ENCODE peak calls at places on chromosomes 11 and 22, in eight cellular contexts. One of them, this sample, is unnamed.

GRCh38 chr11:17129003-17129402 is 51.5 kb upstream of the RPS13 start:
- DNase-seq in activated naive CD4-positive, alpha-beta T cell: no peak
- DNase-seq in fibroblast of villous mesenchyme: no peak
- DNase-seq in T-cell: no peak
- DNase-seq in body of pancreas: no peak
- DNase-seq in aorta: no peak
- DNase-seq in NCI-H1048: no peak
- DNase-seq in A172: peak
- DNase-seq in this sample: no peak

GRCh38 chr11:70901951-70902521 is 350.3 kb downstream of the SHANK2 start:
- DNase-seq in T-cell: no peak
- DNase-seq in NCI-H1048: no peak
- DNase-seq in activated naive CD4-positive, alpha-beta T cell: no peak
- DNase-seq in A172: no peak
- DNase-seq in fibroblast of villous mesenchyme: peak
- DNase-seq in aorta: no peak
- DNase-seq in body of pancreas: no peak
- DNase-seq in this sample: no peak

GRCh38 chr22:44147036-44147645 is 33.6 kb upstream of the PARVG start:
- DNase-seq in fibroblast of villous mesenchyme: no peak
- DNase-seq in activated naive CD4-positive, alpha-beta T cell: no peak
- DNase-seq in NCI-H1048: no peak
- DNase-seq in A172: no peak
- DNase-seq in aorta: no peak
- DNase-seq in T-cell: no peak
- DNase-seq in body of pancreas: no peak
- DNase-seq in this sample: no peak

GRCh38 chr11:128616158-128616557 is 28.8 kb upstream of the ETS1 start:
- DNase-seq in fibroblast of villous mesenchyme: peak
- DNase-seq in body of pancreas: no peak
- DNase-seq in T-cell: no peak
- DNase-seq in aorta: no peak
- DNase-seq in A172: no peak
- DNase-seq in NCI-H1048: no peak
- DNase-seq in activated naive CD4-positive, alpha-beta T cell: no peak
- DNase-seq in this sample: no peak

GRCh38 chr11:75525433-75526191 is at the start of gene GDPD5:
- DNase-seq in fibroblast of villous mesenchyme: peak
- DNase-seq in activated naive CD4-positive, alpha-beta T cell: peak
- DNase-seq in T-cell: peak
- DNase-seq in NCI-H1048: peak
- DNase-seq in A172: peak
- DNase-seq in body of pancreas: peak
- DNase-seq in aorta: peak
- DNase-seq in this sample: peak

GRCh38 chr11:126755494-126755893 is 245.1 kb downstream of the KIRREL3 start:
- DNase-seq in activated naive CD4-positive, alpha-beta T cell: no peak
- DNase-seq in NCI-H1048: no peak
- DNase-seq in aorta: no peak
- DNase-seq in fibroblast of villous mesenchyme: no peak
- DNase-seq in body of pancreas: no peak
- DNase-seq in T-cell: no peak
- DNase-seq in A172: no peak
- DNase-seq in this sample: no peak

GRCh38 chr22:37212174-37212906 is at the start of gene SSTR3:
- DNase-seq in body of pancreas: peak
- DNase-seq in aorta: peak
- DNase-seq in NCI-H1048: no peak
- DNase-seq in activated naive CD4-positive, alpha-beta T cell: no peak
- DNase-seq in fibroblast of villous mesenchyme: no peak
- DNase-seq in T-cell: no peak
- DNase-seq in A172: no peak
- DNase-seq in this sample: no peak

GRCh38 chr11:86800076-86800955 is at the start of gene PRSS23:
- DNase-seq in T-cell: peak
- DNase-seq in fibroblast of villous mesenchyme: peak
- DNase-seq in body of pancreas: peak
- DNase-seq in activated naive CD4-positive, alpha-beta T cell: no peak
- DNase-seq in A172: no peak
- DNase-seq in NCI-H1048: peak
- DNase-seq in aorta: peak
- DNase-seq in this sample: peak

GRCh38 chr22:40637181-40638150 is 947 bp upstream of the MRTFA start:
- DNase-seq in A172: no peak
- DNase-seq in T-cell: peak
- DNase-seq in fibroblast of villous mesenchyme: no peak
- DNase-seq in activated naive CD4-positive, alpha-beta T cell: peak
- DNase-seq in body of pancreas: peak
- DNase-seq in NCI-H1048: no peak
- DNase-seq in aorta: peak
- DNase-seq in this sample: peak

GRCh38 chr11:2444301-2445106 is at the start of the genes KCNQ1 and TRPM5:
- DNase-seq in body of pancreas: peak
- DNase-seq in activated naive CD4-positive, alpha-beta T cell: peak
- DNase-seq in aorta: peak
- DNase-seq in A172: no peak
- DNase-seq in NCI-H1048: no peak
- DNase-seq in fibroblast of villous mesenchyme: no peak
- DNase-seq in T-cell: peak
- DNase-seq in this sample: peak

GRCh38 chr11:37657645-37658044 is 1059.6 kb upstream of the RAG2 start:
- DNase-seq in fibroblast of villous mesenchyme: no peak
- DNase-seq in body of pancreas: no peak
- DNase-seq in T-cell: no peak
- DNase-seq in activated naive CD4-positive, alpha-beta T cell: no peak
- DNase-seq in A172: no peak
- DNase-seq in NCI-H1048: no peak
- DNase-seq in aorta: no peak
- DNase-seq in this sample: no peak

GRCh38 chr22:19819911-19820879 is 34.5 kb downstream of the GNB1L start:
- DNase-seq in aorta: no peak
- DNase-seq in NCI-H1048: no peak
- DNase-seq in T-cell: no peak
- DNase-seq in body of pancreas: no peak
- DNase-seq in A172: no peak
- DNase-seq in fibroblast of villous mesenchyme: no peak
- DNase-seq in activated naive CD4-positive, alpha-beta T cell: no peak
- DNase-seq in this sample: peak

GRCh38 chr11:33701302-33701701 is 676 bp upstream of the C11orf91 start:
- DNase-seq in fibroblast of villous mesenchyme: peak
- DNase-seq in T-cell: no peak
- DNase-seq in aorta: no peak
- DNase-seq in NCI-H1048: no peak
- DNase-seq in activated naive CD4-positive, alpha-beta T cell: no peak
- DNase-seq in A172: peak
- DNase-seq in body of pancreas: no peak
- DNase-seq in this sample: no peak

GRCh38 chr11:76291576-76292526 is 85.5 kb upstream of the WNT11 start:
- DNase-seq in body of pancreas: no peak
- DNase-seq in NCI-H1048: no peak
- DNase-seq in T-cell: no peak
- DNase-seq in activated naive CD4-positive, alpha-beta T cell: no peak
- DNase-seq in fibroblast of villous mesenchyme: no peak
- DNase-seq in aorta: no peak
- DNase-seq in A172: peak
- DNase-seq in this sample: no peak

GRCh38 chr11:5689551-5689983 is at the start of gene TRIM22:
- DNase-seq in body of pancreas: peak
- DNase-seq in NCI-H1048: peak
- DNase-seq in A172: peak
- DNase-seq in fibroblast of villous mesenchyme: peak
- DNase-seq in T-cell: peak
- DNase-seq in activated naive CD4-positive, alpha-beta T cell: no peak
- DNase-seq in aorta: peak
- DNase-seq in this sample: no peak

GRCh38 chr11:92322225-92322624 is 97.6 kb downstream of the FAT3 start:
- DNase-seq in aorta: no peak
- DNase-seq in A172: peak
- DNase-seq in fibroblast of villous mesenchyme: peak
- DNase-seq in body of pancreas: no peak
- DNase-seq in NCI-H1048: no peak
- DNase-seq in T-cell: no peak
- DNase-seq in activated naive CD4-positive, alpha-beta T cell: no peak
- DNase-seq in this sample: no peak

GRCh38 chr11:117677729-117678310 is 119.2 kb downstream of the DSCAML1 start:
- DNase-seq in body of pancreas: no peak
- DNase-seq in activated naive CD4-positive, alpha-beta T cell: no peak
- DNase-seq in A172: no peak
- DNase-seq in NCI-H1048: no peak
- DNase-seq in T-cell: no peak
- DNase-seq in aorta: no peak
- DNase-seq in fibroblast of villous mesenchyme: no peak
- DNase-seq in this sample: no peak

GRCh38 chr11:95849087-95849825 is 59.0 kb downstream of the CEP57 start:
- DNase-seq in activated naive CD4-positive, alpha-beta T cell: no peak
- DNase-seq in fibroblast of villous mesenchyme: peak
- DNase-seq in A172: peak
- DNase-seq in body of pancreas: peak
- DNase-seq in aorta: peak
- DNase-seq in NCI-H1048: no peak
- DNase-seq in T-cell: peak
- DNase-seq in this sample: peak

GRCh38 chr22:40541300-40541699 is 95.2 kb downstream of the MRTFA start:
- DNase-seq in body of pancreas: no peak
- DNase-seq in fibroblast of villous mesenchyme: no peak
- DNase-seq in A172: no peak
- DNase-seq in NCI-H1048: no peak
- DNase-seq in activated naive CD4-positive, alpha-beta T cell: no peak
- DNase-seq in aorta: no peak
- DNase-seq in T-cell: no peak
- DNase-seq in this sample: no peak

GRCh38 chr22:32340437-32340836 is 17.2 kb upstream of the RFPL3 start:
- DNase-seq in aorta: no peak
- DNase-seq in fibroblast of villous mesenchyme: no peak
- DNase-seq in body of pancreas: no peak
- DNase-seq in NCI-H1048: no peak
- DNase-seq in A172: no peak
- DNase-seq in T-cell: no peak
- DNase-seq in activated naive CD4-positive, alpha-beta T cell: no peak
- DNase-seq in this sample: peak

GRCh38 chr11:15651033-15651432 is 536.3 kb downstream of the INSC start:
- DNase-seq in aorta: no peak
- DNase-seq in body of pancreas: no peak
- DNase-seq in fibroblast of villous mesenchyme: no peak
- DNase-seq in NCI-H1048: no peak
- DNase-seq in A172: no peak
- DNase-seq in activated naive CD4-positive, alpha-beta T cell: no peak
- DNase-seq in T-cell: no peak
- DNase-seq in this sample: no peak

GRCh38 chr11:88300888-88301477 is 36.6 kb downstream of the CTSC start:
- DNase-seq in T-cell: no peak
- DNase-seq in aorta: no peak
- DNase-seq in activated naive CD4-positive, alpha-beta T cell: no peak
- DNase-seq in A172: no peak
- DNase-seq in NCI-H1048: no peak
- DNase-seq in fibroblast of villous mesenchyme: no peak
- DNase-seq in body of pancreas: no peak
- DNase-seq in this sample: no peak

GRCh38 chr22:37169947-37170688 is 17.9 kb downstream of the C1QTNF6 start:
- DNase-seq in NCI-H1048: no peak
- DNase-seq in T-cell: no peak
- DNase-seq in activated naive CD4-positive, alpha-beta T cell: no peak
- DNase-seq in A172: no peak
- DNase-seq in body of pancreas: no peak
- DNase-seq in aorta: peak
- DNase-seq in fibroblast of villous mesenchyme: no peak
- DNase-seq in this sample: peak

GRCh38 chr11:130609121-130610035 is 160.9 kb downstream of the ADAMTS15 start:
- DNase-seq in aorta: peak
- DNase-seq in NCI-H1048: no peak
- DNase-seq in body of pancreas: peak
- DNase-seq in A172: no peak
- DNase-seq in fibroblast of villous mesenchyme: peak
- DNase-seq in activated naive CD4-positive, alpha-beta T cell: no peak
- DNase-seq in T-cell: no peak
- DNase-seq in this sample: no peak

GRCh38 chr11:60631939-60632338 is 67.5 kb upstream of the MS4A8 start:
- DNase-seq in activated naive CD4-positive, alpha-beta T cell: no peak
- DNase-seq in fibroblast of villous mesenchyme: no peak
- DNase-seq in aorta: no peak
- DNase-seq in body of pancreas: no peak
- DNase-seq in NCI-H1048: no peak
- DNase-seq in A172: no peak
- DNase-seq in T-cell: no peak
- DNase-seq in this sample: no peak

GRCh38 chr11:106091480-106092123 is 14.1 kb downstream of the AASDHPPT start:
- DNase-seq in T-cell: no peak
- DNase-seq in NCI-H1048: no peak
- DNase-seq in activated naive CD4-positive, alpha-beta T cell: no peak
- DNase-seq in A172: peak
- DNase-seq in body of pancreas: no peak
- DNase-seq in aorta: no peak
- DNase-seq in fibroblast of villous mesenchyme: peak
- DNase-seq in this sample: no peak

GRCh38 chr11:34242037-34242625 is 115.7 kb downstream of the ABTB2 start:
- DNase-seq in body of pancreas: no peak
- DNase-seq in aorta: no peak
- DNase-seq in fibroblast of villous mesenchyme: peak
- DNase-seq in A172: peak
- DNase-seq in activated naive CD4-positive, alpha-beta T cell: no peak
- DNase-seq in T-cell: no peak
- DNase-seq in NCI-H1048: no peak
- DNase-seq in this sample: no peak

GRCh38 chr11:102620858-102621561 is 4.1 kb downstream of the MMP20 start:
- DNase-seq in fibroblast of villous mesenchyme: peak
- DNase-seq in aorta: peak
- DNase-seq in body of pancreas: no peak
- DNase-seq in activated naive CD4-positive, alpha-beta T cell: no peak
- DNase-seq in T-cell: no peak
- DNase-seq in NCI-H1048: no peak
- DNase-seq in A172: no peak
- DNase-seq in this sample: no peak

GRCh38 chr11:101264303-101264702 is 134.7 kb upstream of the PGR start:
- DNase-seq in body of pancreas: no peak
- DNase-seq in T-cell: no peak
- DNase-seq in NCI-H1048: no peak
- DNase-seq in aorta: no peak
- DNase-seq in fibroblast of villous mesenchyme: peak
- DNase-seq in A172: no peak
- DNase-seq in activated naive CD4-positive, alpha-beta T cell: no peak
- DNase-seq in this sample: no peak

GRCh38 chr22:46674367-46674781 is 54.2 kb downstream of the GRAMD4 start:
- DNase-seq in T-cell: peak
- DNase-seq in fibroblast of villous mesenchyme: no peak
- DNase-seq in A172: no peak
- DNase-seq in body of pancreas: peak
- DNase-seq in activated naive CD4-positive, alpha-beta T cell: peak
- DNase-seq in NCI-H1048: no peak
- DNase-seq in aorta: peak
- DNase-seq in this sample: peak

GRCh38 chr11:68004551-68005335 is 846 bp upstream of the UNC93B1 start:
- DNase-seq in A172: no peak
- DNase-seq in aorta: no peak
- DNase-seq in T-cell: no peak
- DNase-seq in NCI-H1048: no peak
- DNase-seq in body of pancreas: no peak
- DNase-seq in fibroblast of villous mesenchyme: no peak
- DNase-seq in activated naive CD4-positive, alpha-beta T cell: no peak
- DNase-seq in this sample: no peak

GRCh38 chr11:13042873-13043338 is 33.8 kb downstream of the RASSF10 start:
- DNase-seq in body of pancreas: no peak
- DNase-seq in T-cell: no peak
- DNase-seq in aorta: no peak
- DNase-seq in NCI-H1048: no peak
- DNase-seq in A172: no peak
- DNase-seq in activated naive CD4-positive, alpha-beta T cell: no peak
- DNase-seq in fibroblast of villous mesenchyme: no peak
- DNase-seq in this sample: no peak

GRCh38 chr11:35605691-35606090 is 12.6 kb upstream of the FJX1 start:
- DNase-seq in activated naive CD4-positive, alpha-beta T cell: no peak
- DNase-seq in T-cell: no peak
- DNase-seq in body of pancreas: peak
- DNase-seq in NCI-H1048: no peak
- DNase-seq in fibroblast of villous mesenchyme: peak
- DNase-seq in A172: no peak
- DNase-seq in aorta: peak
- DNase-seq in this sample: no peak

GRCh38 chr11:74570266-74571061 is 21.9 kb upstream of the POLD3 start:
- DNase-seq in activated naive CD4-positive, alpha-beta T cell: no peak
- DNase-seq in T-cell: no peak
- DNase-seq in body of pancreas: peak
- DNase-seq in NCI-H1048: peak
- DNase-seq in A172: peak
- DNase-seq in aorta: no peak
- DNase-seq in fibroblast of villous mesenchyme: peak
- DNase-seq in this sample: peak